ENCODE peak calls at places on chromosomes 4 and X, in eight cellular contexts. D is tibial artery, Q is fibroblast of villous mesenchyme, P is GM12878, E is kidney epithelial cell, I is NB4, K is BE2C, T is AG10803. W is an unnamed sample.

GRCh38 chrX:102976793-102977495 is 39.9 kb downstream of the RAB40AL start:
- DNase-seq in E (no peak), Q (no peak), P (no peak), D (no peak), T (peak), K (no peak), I (peak), W (no peak)

GRCh38 chr4:85024671-85025070 is 58.2 kb upstream of the WDFY3 start:
- DNase-seq in T (no peak), Q (no peak), E (no peak), D (no peak), K (no peak), I (no peak), P (no peak), W (no peak)

GRCh38 chr4:168647976-168648375 is 151.1 kb downstream of the PALLD start:
- DNase-seq in P (no peak), K (no peak), I (peak), E (no peak), D (no peak), T (no peak), Q (no peak), W (no peak)

GRCh38 chr4:38242822-38243384 is 282.7 kb downstream of the PTTG2 start:
- DNase-seq in K (no peak), E (no peak), I (no peak), D (no peak), T (no peak), Q (no peak), P (no peak), W (no peak)

GRCh38 chrX:103573205-103573604 is 12.1 kb upstream of the TCEAL4 start:
- DNase-seq in P (no peak), D (no peak), T (no peak), Q (no peak), E (no peak), K (peak), I (no peak), W (no peak)

GRCh38 chr4:26574563-26574962 is 9.3 kb upstream of the TBC1D19 start:
- DNase-seq in D (no peak), Q (no peak), I (no peak), E (no peak), T (no peak), K (no peak), P (no peak), W (no peak)

GRCh38 chr4:184255361-184255760 is 37.7 kb upstream of the ENPP6 start:
- DNase-seq in K (peak), Q (no peak), P (no peak), D (no peak), T (no peak), E (no peak), I (no peak), W (no peak)

GRCh38 chr4:123421227-123421941 is 24.8 kb downstream of the SPRY1 start:
- DNase-seq in T (no peak), Q (peak), P (no peak), I (peak), K (no peak), E (no peak), D (no peak), W (no peak)

GRCh38 chr4:138887341-138887740 is 128.2 kb upstream of the NOCT start:
- DNase-seq in P (no peak), K (no peak), T (no peak), I (no peak), Q (no peak), D (no peak), E (no peak), W (no peak)

GRCh38 chrX:47218920-47219815 is 687 bp downstream of the CDK16 start:
- DNase-seq in D (peak), I (peak), T (no peak), Q (no peak), K (peak), P (no peak), E (no peak), W (no peak)

GRCh38 chrX:68043713-68044438 is 389.4 kb downstream of the OPHN1 start:
- DNase-seq in P (no peak), D (no peak), T (no peak), I (no peak), K (no peak), Q (no peak), E (no peak), W (no peak)

GRCh38 chrX:54820737-54821136 is 13.2 kb downstream of the MAGED2 start:
- DNase-seq in K (no peak), P (no peak), I (no peak), Q (no peak), D (no peak), E (no peak), T (no peak), W (no peak)

GRCh38 chr4:7382634-7383014 is 52.1 kb downstream of the PSAPL1 start:
- DNase-seq in T (no peak), P (no peak), Q (no peak), K (no peak), I (no peak), D (peak), E (no peak), W (no peak)

GRCh38 chrX:14697453-14697852 is 168.1 kb downstream of the GLRA2 start:
- DNase-seq in K (peak), I (peak), T (no peak), P (no peak), D (peak), Q (peak), E (no peak), W (no peak)

GRCh38 chr4:7295201-7295916 is 103.0 kb downstream of the SORCS2 start:
- DNase-seq in E (no peak), T (no peak), D (no peak), Q (no peak), P (no peak), I (no peak), K (no peak), W (no peak)

GRCh38 chrX:115093206-115093605 is 75.8 kb upstream of the IL13RA2 start:
- DNase-seq in I (no peak), K (no peak), D (no peak), E (no peak), P (no peak), Q (no peak), T (peak), W (no peak)

GRCh38 chr4:20684852-20685763 is 15.2 kb upstream of the PACRGL start:
- DNase-seq in E (no peak), P (no peak), D (no peak), Q (peak), T (peak), I (peak), K (no peak), W (peak)

GRCh38 chr4:176927664-176928063 is 134.9 kb upstream of the VEGFC start:
- DNase-seq in D (no peak), T (peak), K (no peak), P (no peak), I (no peak), E (no peak), Q (peak), W (peak)

GRCh38 chr4:24067781-24068193 is 177.9 kb upstream of the PPARGC1A start:
- DNase-seq in K (peak), I (no peak), Q (no peak), D (no peak), P (no peak), T (peak), E (peak), W (peak)

GRCh38 chr4:88743696-88744095 is 46.1 kb upstream of the NAP1L5 start:
- DNase-seq in I (no peak), P (no peak), E (peak), K (no peak), Q (peak), D (no peak), T (peak), W (peak)

GRCh38 chr4:157075811-157076577 is at the start of gene GLRB:
- DNase-seq in E (no peak), T (peak), D (peak), Q (peak), K (peak), P (no peak), I (no peak), W (no peak)

GRCh38 chrX:45240334-45240733 is 39.7 kb upstream of the DIPK2B start:
- DNase-seq in Q (no peak), P (no peak), T (no peak), I (peak), D (no peak), K (no peak), E (no peak), W (no peak)

DNA sequence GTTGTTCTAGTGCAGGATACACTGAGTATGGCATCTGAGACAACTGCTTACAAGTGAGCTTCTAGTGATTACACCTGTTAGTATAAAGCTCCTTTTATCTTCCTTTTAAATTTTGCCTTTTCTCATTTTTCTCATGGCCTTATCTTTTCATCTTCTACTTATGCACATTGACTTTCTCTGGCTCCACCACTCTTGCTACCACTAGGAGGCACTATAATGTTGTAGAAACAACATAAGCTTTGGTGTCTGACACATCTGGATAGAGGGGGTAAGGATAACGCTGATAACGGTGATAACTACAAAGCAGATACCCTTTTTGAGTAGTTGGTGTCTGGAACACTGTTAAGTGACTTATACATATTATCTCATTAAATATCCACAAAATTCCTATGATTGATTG is 187.4 kb upstream of the TEX13C start:
- DNase-seq in E (no peak), I (peak), K (no peak), D (no peak), Q (no peak), P (no peak), T (no peak), W (no peak)
- TF ChIP-seq CTCF in E (peak), I (peak), K (peak), D (no peak), Q (no peak), P (peak), T (no peak), W (peak)

DNA sequence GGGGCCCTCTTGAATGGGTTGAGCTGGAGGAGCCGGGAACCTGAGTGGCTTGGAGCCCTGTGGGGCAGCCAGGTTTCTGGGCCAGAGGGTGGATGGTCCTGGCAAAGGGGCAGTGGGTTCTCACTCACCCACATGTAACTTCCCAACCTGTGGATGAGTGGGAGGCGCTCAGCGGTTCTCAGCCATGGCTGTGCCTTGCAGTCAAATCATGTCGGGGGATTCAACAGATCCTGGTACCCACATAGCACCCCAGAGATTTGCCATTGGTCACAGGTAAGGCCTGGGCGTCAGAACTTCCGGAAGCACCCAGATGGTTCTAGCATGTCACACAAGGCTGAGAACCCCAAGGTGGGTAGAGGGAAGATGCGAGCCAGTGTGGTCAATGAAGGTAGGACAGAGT is 21.9 kb upstream of the CLCN4 start:
- DNase-seq in T (no peak), D (no peak), K (no peak), I (no peak), P (no peak), Q (no peak), E (no peak), W (no peak)
- H3K4me3 ChIP-seq in T (no peak), D (no peak), K (no peak), I (no peak), P (no peak), Q (no peak), E (no peak), W (no peak)

DNA sequence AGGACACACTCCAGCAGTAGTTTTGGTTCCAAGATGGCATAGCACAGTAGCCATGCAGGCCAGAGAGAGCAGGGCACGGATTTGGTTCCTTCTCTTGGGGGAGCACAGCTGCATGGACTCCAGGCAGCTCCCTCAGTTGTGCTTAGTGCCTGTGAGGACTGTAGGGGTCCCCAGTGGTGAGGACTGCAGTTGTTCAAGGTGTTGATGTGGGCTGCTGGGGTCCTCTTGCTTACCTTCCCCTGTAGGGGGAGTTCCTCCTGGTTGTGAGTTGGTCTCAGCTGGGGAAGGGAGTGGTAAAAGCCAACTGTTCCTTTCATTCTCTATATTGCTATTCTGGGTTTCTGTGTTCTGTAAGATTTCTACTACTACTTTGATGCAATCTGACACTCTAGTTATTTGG is 606.5 kb downstream of the MAGEB5 start:
- DNase-seq in Q (no peak), K (no peak), P (no peak), D (no peak), I (no peak), T (no peak), E (no peak), W (no peak)
- TF ChIP-seq CTCF in Q (no peak), K (no peak), P (no peak), D (no peak), I (no peak), T (no peak), E (no peak), W (no peak)

DNA sequence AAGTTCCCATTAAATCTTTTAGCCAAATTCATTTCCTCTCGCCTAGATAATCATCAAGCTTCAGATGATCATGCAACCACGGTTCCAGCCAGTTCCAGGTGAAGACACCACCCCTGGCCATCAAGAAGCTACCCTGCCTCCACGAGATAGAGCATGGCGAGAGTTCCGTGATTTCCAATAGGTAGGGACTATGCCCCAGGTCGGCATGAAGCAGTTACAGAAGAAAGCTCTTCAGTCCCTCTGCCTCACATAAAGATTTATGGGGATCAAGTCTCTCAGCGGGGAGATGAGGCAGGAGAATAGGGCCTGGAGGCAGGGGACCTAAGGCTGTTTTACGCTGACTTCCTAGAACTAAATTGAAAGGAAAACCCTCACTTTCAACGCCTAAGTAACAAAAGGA is 183.9 kb downstream of the OR13H1 start:
- DNase-seq in D (no peak), K (no peak), I (no peak), Q (no peak), E (no peak), P (no peak), T (no peak), W (no peak)
- H3K4me3 ChIP-seq in D (no peak), K (no peak), I (no peak), Q (no peak), E (no peak), P (no peak), T (no peak), W (no peak)